ENCODE peak calls at places on chromosome 3, in seven cellular contexts. R is OCI-LY7; B is GM23248; E is testis; X is BE2C; G is Karpas-422; D is naive thymus-derived CD4-positive, alpha-beta T cell. H is an unnamed sample.

GRCh38 chr3:126129408-126129891 is 45.5 kb upstream of the SLC41A3 start:
- DNase-seq in R (no peak), B (peak; percentile 26), E (no peak), X (peak; percentile 7), G (no peak), D (no peak), H (peak; percentile 61)

GRCh38 chr3:46612324-46612723 is at the start of gene FAM240A:
- DNase-seq in R (no peak), B (peak; percentile 62), E (no peak), X (no peak), G (no peak), D (no peak), H (no peak)

GRCh38 chr3:46006646-46007045 is 11.0 kb upstream of the FYCO1 start:
- DNase-seq in R (no peak), B (peak; percentile 85), E (no peak), X (no peak), G (no peak), D (no peak), H (no peak)

GRCh38 chr3:138653567-138653966 is 45.0 kb downstream of the FAIM start:
- DNase-seq in R (no peak), B (no peak), E (no peak), X (peak; percentile 34), G (no peak), D (no peak), H (no peak)

GRCh38 chr3:189368384-189368783 is 196.6 kb downstream of the TPRG1 start:
- DNase-seq in R (peak; percentile 1), B (no peak), E (no peak), X (no peak), G (peak; percentile 45), D (no peak), H (no peak)

GRCh38 chr3:129554356-129555120 is 11.6 kb downstream of the H1-8 start:
- DNase-seq in R (peak; percentile 26), B (no peak), E (peak; percentile 43), X (peak; percentile 21), G (no peak), D (no peak), H (no peak)

GRCh38 chr3:39011191-39011736 is 40.5 kb downstream of the SCN11A start:
- DNase-seq in R (no peak), B (no peak), E (no peak), X (no peak), G (no peak), D (no peak), H (no peak)

GRCh38 chr3:50347187-50347813 is 1.8 kb upstream of the ZMYND10 start:
- DNase-seq in R (peak; percentile 80), B (peak; percentile 83), E (peak; percentile 79), X (peak; percentile 70), G (peak; percentile 93), D (peak; percentile 71), H (no peak)

GRCh38 chr3:127254730-127255129 is 33.1 kb downstream of the PRR20G start:
- DNase-seq in R (peak; percentile 1), B (peak; percentile 18), E (no peak), X (peak; percentile 30), G (peak; percentile 70), D (no peak), H (no peak)

GRCh38 chr3:120364821-120365220 is 15.7 kb upstream of the LRRC58 start:
- DNase-seq in R (no peak), B (peak; percentile 69), E (no peak), X (no peak), G (no peak), D (no peak), H (no peak)

GRCh38 chr3:129632056-129632455 is 25.6 kb upstream of the PLXND1 start:
- DNase-seq in R (no peak), B (no peak), E (no peak), X (no peak), G (no peak), D (no peak), H (no peak)

GRCh38 chr3:99971761-99972160 is 142.5 kb downstream of the FILIP1L start:
- DNase-seq in R (no peak), B (no peak), E (no peak), X (no peak), G (no peak), D (no peak), H (no peak)

GRCh38 chr3:82378370-82378769 is 616.9 kb upstream of the GBE1 start:
- DNase-seq in R (no peak), B (no peak), E (no peak), X (no peak), G (no peak), D (no peak), H (no peak)
- H3K9me3 ChIP-seq in R (peaks cover 10% of the 10 kb centered on the region), B (peaks cover 3% of the 10 kb centered on the region), E (no peaks in the 10 kb centered on the region), X (no peaks in the 10 kb centered on the region), G (peaks cover 13% of the 10 kb centered on the region), D (no peaks in the 10 kb centered on the region), H (no peaks in the 10 kb centered on the region)

DNA sequence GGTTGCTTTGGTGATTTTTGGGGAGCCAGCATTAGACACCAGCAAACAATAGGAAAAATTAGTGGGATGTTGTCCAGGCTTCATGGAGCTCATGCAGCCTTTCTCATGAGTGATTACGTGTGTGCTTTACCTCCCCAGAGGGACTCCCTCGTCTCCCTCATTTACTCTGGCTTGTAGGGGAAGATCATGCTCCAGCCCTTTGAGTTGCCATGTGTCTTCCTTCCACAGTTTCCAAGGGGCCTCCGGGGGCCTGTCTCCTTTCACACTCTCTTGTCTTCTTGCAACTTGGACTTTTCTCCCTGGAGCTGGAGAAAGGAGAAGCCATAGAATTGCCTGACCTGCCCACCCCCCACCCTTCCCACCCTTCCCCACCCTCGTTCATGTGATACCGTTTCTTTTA is 98.7 kb downstream of the FAM43A start:
- DNase-seq in R (no peak), B (no peak), E (no peak), X (no peak), G (no peak), D (no peak), H (no peak)
- H3K4me1 ChIP-seq in R (no peaks in the 10 kb centered on the region), B (peaks cover 20% of the 10 kb centered on the region), E (peaks cover 6% of the 10 kb centered on the region), X (no peaks in the 10 kb centered on the region), G (peaks cover 10% of the 10 kb centered on the region), D (no peaks in the 10 kb centered on the region), H (no peaks in the 10 kb centered on the region)

DNA sequence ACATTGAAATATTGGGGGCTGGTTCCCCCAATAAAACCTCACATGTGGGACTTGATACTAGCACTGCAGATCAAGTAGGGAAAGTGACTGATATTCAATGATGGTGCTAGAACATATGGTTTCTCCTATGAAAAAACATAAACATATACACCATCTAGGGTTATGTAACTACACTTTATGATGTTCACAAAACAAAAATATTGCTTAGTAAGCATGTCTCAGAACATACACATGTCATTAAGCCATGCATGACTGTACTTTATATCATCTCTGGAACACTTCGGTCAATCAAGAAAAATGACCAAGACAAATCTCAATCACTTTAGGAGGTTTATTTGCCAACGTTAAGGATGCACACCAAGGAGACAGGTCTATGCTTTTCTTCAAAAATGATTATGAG is 57.4 kb downstream of the ZNF717 start:
- DNase-seq in R (no peak), B (no peak), E (no peak), X (no peak), G (no peak), D (no peak), H (no peak)
- H3K9me3 ChIP-seq in R (peaks cover 3% of the 10 kb centered on the region), B (no peaks in the 10 kb centered on the region), E (no peaks in the 10 kb centered on the region), X (no peaks in the 10 kb centered on the region), G (peaks cover 24% of the 10 kb centered on the region), D (no peaks in the 10 kb centered on the region), H (peaks cover 55% of the 10 kb centered on the region)

DNA sequence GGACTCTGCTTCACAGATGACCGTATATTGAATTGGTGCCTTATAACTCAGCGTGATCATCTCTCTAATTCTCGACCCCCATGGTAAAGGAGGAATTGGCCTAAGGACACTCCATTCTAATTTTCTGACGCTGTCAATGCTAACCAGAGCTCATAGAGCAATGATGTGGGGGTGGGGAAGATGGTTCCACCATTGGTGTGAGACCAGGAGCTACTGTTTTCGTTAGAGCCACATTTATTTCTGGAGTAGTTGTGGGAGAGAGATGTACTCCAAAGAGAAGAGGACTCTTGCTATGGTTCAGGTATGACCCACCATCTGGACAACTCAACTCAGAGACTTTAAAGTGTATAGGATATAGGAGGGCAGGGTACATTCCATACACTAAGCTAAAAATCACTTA is 16.3 kb downstream of the ZBTB38 start:
- DNase-seq in R (no peak), B (no peak), E (no peak), X (no peak), G (no peak), D (no peak), H (no peak)
- H3K4me1 ChIP-seq in R (peaks cover 57% of the 10 kb centered on the region), B (peaks cover 62% of the 10 kb centered on the region), E (no peaks in the 10 kb centered on the region), X (peaks cover 15% of the 10 kb centered on the region), G (peaks cover 64% of the 10 kb centered on the region), D (peaks cover 4% of the 10 kb centered on the region), H (peaks cover 5% of the 10 kb centered on the region)

DNA sequence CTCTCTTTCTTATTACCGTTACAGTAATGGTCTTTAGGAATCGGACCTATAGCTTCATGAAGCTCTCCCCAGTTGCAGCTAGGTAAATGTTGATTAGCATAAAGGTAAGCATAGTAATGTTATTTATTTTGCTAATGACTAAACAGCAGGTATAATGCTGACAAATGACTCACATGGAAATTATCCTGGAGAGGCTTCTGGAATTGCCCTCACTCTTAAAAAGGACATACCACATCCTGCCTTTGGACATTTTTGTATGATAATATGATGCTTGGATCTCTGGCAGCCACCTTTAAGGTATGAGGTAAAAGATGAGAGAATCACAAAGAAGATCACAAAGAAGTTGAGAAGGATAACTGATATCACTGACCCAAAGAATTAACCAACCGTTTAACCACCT is 238.6 kb downstream of the CHL1 start:
- DNase-seq in R (no peak), B (no peak), E (no peak), X (no peak), G (no peak), D (no peak), H (no peak)
- H3K9me3 ChIP-seq in R (no peaks in the 10 kb centered on the region), B (no peaks in the 10 kb centered on the region), E (no peaks in the 10 kb centered on the region), X (no peaks in the 10 kb centered on the region), G (no peaks in the 10 kb centered on the region), D (no peaks in the 10 kb centered on the region), H (no peaks in the 10 kb centered on the region)

GRCh38 chr3:14234197-14235002 is 55.8 kb downstream of the LSM3 start:
- DNase-seq in R (no peak), B (peak; percentile 61), E (peak; percentile 42), X (no peak), G (no peak), D (no peak), H (peak; percentile 37)

GRCh38 chr3:14237431-14237830 is 58.8 kb downstream of the LSM3 start:
- DNase-seq in R (no peak), B (no peak), E (peak; percentile 73), X (no peak), G (no peak), D (no peak), H (peak; percentile 59)

GRCh38 chr3:14235896-14236295 is 57.3 kb downstream of the LSM3 start:
- DNase-seq in R (no peak), B (peak; percentile 24), E (no peak), X (no peak), G (no peak), D (no peak), H (peak; percentile 42)

GRCh38 chr3:14238356-14238755 is 59.7 kb downstream of the LSM3 start:
- DNase-seq in R (no peak), B (no peak), E (no peak), X (no peak), G (no peak), D (no peak), H (no peak)

GRCh38 chr3:14235003-14235876 is 56.6 kb downstream of the LSM3 start:
- DNase-seq in R (no peak), B (no peak), E (no peak), X (no peak), G (no peak), D (no peak), H (peak; percentile 33)
- H3K4me1 ChIP-seq in R (peaks cover 3% of the 10 kb centered on the region), B (peaks cover 18% of the 10 kb centered on the region), E (no peaks in the 10 kb centered on the region), X (no peaks in the 10 kb centered on the region), G (no peaks in the 10 kb centered on the region), D (no peaks in the 10 kb centered on the region), H (no peaks in the 10 kb centered on the region)

H was measured in ascending aorta.